ENCODE peak calls at places on chromosomes 16 and 17, in ten cellular contexts. One of them, this sample, is unnamed. For H3K4me1, the result is how much of the 10 kb centered on the place peaks cover.

GRCh38 chr17:34797724-34798123 is 163.5 kb downstream of the CCT6B start:
- DNase-seq in sigmoid colon: no peak
- DNase-seq in SK-N-SH: no peak
- DNase-seq in prostate gland: no peak
- DNase-seq in HCT116: no peak
- DNase-seq in stomach: no peak
- DNase-seq in GM23338: peak
- DNase-seq in breast epithelium: no peak
- DNase-seq in H1: peak
- DNase-seq in suprapubic skin: no peak
- DNase-seq in this sample: no peak

GRCh38 chr17:34285304-34285792 is at the start of gene CCL11:
- DNase-seq in sigmoid colon: no peak
- DNase-seq in SK-N-SH: no peak
- DNase-seq in prostate gland: no peak
- DNase-seq in HCT116: no peak
- DNase-seq in stomach: no peak
- DNase-seq in GM23338: no peak
- DNase-seq in breast epithelium: no peak
- DNase-seq in H1: no peak
- DNase-seq in suprapubic skin: no peak
- DNase-seq in this sample: no peak

GRCh38 chr17:81294512-81295030 is 536 bp downstream of the SLC38A10 start:
- DNase-seq in sigmoid colon: peak
- DNase-seq in SK-N-SH: peak
- DNase-seq in prostate gland: no peak
- DNase-seq in HCT116: no peak
- DNase-seq in stomach: peak
- DNase-seq in GM23338: peak
- DNase-seq in breast epithelium: no peak
- DNase-seq in H1: no peak
- DNase-seq in suprapubic skin: no peak
- DNase-seq in this sample: peak

GRCh38 chr17:6137716-6138502 is 67.7 kb downstream of the WSCD1 start:
- DNase-seq in sigmoid colon: no peak
- DNase-seq in SK-N-SH: no peak
- DNase-seq in prostate gland: no peak
- DNase-seq in HCT116: no peak
- DNase-seq in stomach: no peak
- DNase-seq in GM23338: no peak
- DNase-seq in breast epithelium: no peak
- DNase-seq in H1: no peak
- DNase-seq in suprapubic skin: no peak
- DNase-seq in this sample: no peak

GRCh38 chr17:64150237-64151015 is 20.5 kb upstream of the ERN1 start:
- DNase-seq in sigmoid colon: no peak
- DNase-seq in SK-N-SH: no peak
- DNase-seq in prostate gland: no peak
- DNase-seq in HCT116: no peak
- DNase-seq in stomach: peak
- DNase-seq in GM23338: no peak
- DNase-seq in breast epithelium: peak
- DNase-seq in H1: no peak
- DNase-seq in suprapubic skin: peak
- DNase-seq in this sample: no peak

GRCh38 chr16:52573365-52574104 is 26.6 kb upstream of the TOX3 start:
- DNase-seq in sigmoid colon: no peak
- DNase-seq in SK-N-SH: no peak
- DNase-seq in prostate gland: peak
- DNase-seq in HCT116: no peak
- DNase-seq in stomach: peak
- DNase-seq in GM23338: no peak
- DNase-seq in breast epithelium: no peak
- DNase-seq in H1: no peak
- DNase-seq in suprapubic skin: no peak
- DNase-seq in this sample: peak

GRCh38 chr16:30084816-30085159 is 6.9 kb downstream of the TBX6 start:
- DNase-seq in sigmoid colon: peak
- DNase-seq in SK-N-SH: no peak
- DNase-seq in prostate gland: no peak
- DNase-seq in HCT116: no peak
- DNase-seq in stomach: no peak
- DNase-seq in GM23338: no peak
- DNase-seq in breast epithelium: no peak
- DNase-seq in H1: no peak
- DNase-seq in suprapubic skin: no peak
- DNase-seq in this sample: no peak

GRCh38 chr17:200604-200985 is 19.1 kb upstream of the DOC2B start:
- DNase-seq in sigmoid colon: no peak
- DNase-seq in SK-N-SH: no peak
- DNase-seq in prostate gland: no peak
- DNase-seq in HCT116: no peak
- DNase-seq in stomach: no peak
- DNase-seq in GM23338: no peak
- DNase-seq in breast epithelium: no peak
- DNase-seq in H1: no peak
- DNase-seq in suprapubic skin: no peak
- DNase-seq in this sample: no peak

GRCh38 chr16:89095401-89095974 is 1.8 kb downstream of the ACSF3 start:
- DNase-seq in sigmoid colon: no peak
- DNase-seq in SK-N-SH: no peak
- DNase-seq in prostate gland: no peak
- DNase-seq in HCT116: no peak
- DNase-seq in stomach: no peak
- DNase-seq in GM23338: peak
- DNase-seq in breast epithelium: no peak
- DNase-seq in H1: peak
- DNase-seq in suprapubic skin: no peak
- DNase-seq in this sample: no peak

GRCh38 chr16:373020-373598 is 2.8 kb upstream of the MRPL28 start:
- DNase-seq in sigmoid colon: peak
- DNase-seq in SK-N-SH: no peak
- DNase-seq in prostate gland: no peak
- DNase-seq in HCT116: no peak
- DNase-seq in stomach: no peak
- DNase-seq in GM23338: no peak
- DNase-seq in breast epithelium: no peak
- DNase-seq in H1: no peak
- DNase-seq in suprapubic skin: no peak
- DNase-seq in this sample: no peak

GRCh38 chr17:27265333-27265732 is 28.6 kb upstream of the WSB1 start:
- DNase-seq in sigmoid colon: no peak
- DNase-seq in SK-N-SH: no peak
- DNase-seq in prostate gland: no peak
- DNase-seq in HCT116: no peak
- DNase-seq in stomach: no peak
- DNase-seq in GM23338: no peak
- DNase-seq in breast epithelium: no peak
- DNase-seq in H1: no peak
- DNase-seq in suprapubic skin: no peak
- DNase-seq in this sample: no peak

GRCh38 chr16:22977294-22977697 is 163.3 kb downstream of the HS3ST2 start:
- DNase-seq in sigmoid colon: no peak
- DNase-seq in SK-N-SH: no peak
- DNase-seq in prostate gland: no peak
- DNase-seq in HCT116: peak
- DNase-seq in stomach: no peak
- DNase-seq in GM23338: peak
- DNase-seq in breast epithelium: no peak
- DNase-seq in H1: no peak
- DNase-seq in suprapubic skin: no peak
- DNase-seq in this sample: no peak

DNA sequence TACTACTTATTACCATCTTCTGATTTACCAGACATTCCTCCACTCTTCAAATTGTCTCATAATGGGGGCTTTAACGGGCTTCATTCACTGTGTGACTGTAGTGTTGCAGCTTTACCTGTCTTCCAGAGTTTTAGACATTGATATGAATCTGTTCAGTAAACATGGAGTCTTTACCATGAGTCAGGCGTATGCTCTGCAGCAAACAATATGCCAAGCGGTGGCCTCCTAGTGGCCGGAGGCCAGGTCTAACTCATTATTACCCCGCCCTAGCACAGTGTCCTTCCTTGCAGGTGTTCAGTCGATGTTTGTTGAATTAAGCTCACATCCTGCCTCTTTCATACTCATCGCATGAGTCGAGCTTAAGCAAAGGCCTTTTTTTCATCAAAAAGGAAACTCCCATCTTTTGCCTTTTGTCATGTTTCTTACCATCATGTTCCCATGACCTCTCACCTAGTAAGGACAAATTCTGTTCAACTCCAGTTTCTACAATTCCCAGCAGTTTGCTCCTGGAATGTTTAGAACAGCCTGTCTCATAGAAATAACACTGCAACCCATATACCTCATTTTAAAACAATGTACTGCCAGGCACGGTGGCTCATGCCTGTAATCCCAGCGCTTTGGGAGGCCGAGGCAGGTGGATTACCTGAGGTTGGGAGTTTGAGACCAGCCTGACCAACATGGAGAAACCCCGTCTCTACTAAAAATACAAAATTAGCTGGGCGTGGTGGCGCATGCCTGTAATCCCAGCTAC is 39.4 kb downstream of the TUBD1 start:
- DNase-seq in sigmoid colon: peak
- DNase-seq in SK-N-SH: peak
- DNase-seq in prostate gland: peak
- DNase-seq in HCT116: no peak
- DNase-seq in stomach: peak
- DNase-seq in GM23338: peak
- DNase-seq in breast epithelium: peak
- DNase-seq in H1: no peak
- DNase-seq in suprapubic skin: no peak
- DNase-seq in this sample: peak
- TF ChIP-seq POLR2AphosphoS5 in sigmoid colon: no peak
- TF ChIP-seq POLR2AphosphoS5 in SK-N-SH: no peak
- TF ChIP-seq POLR2AphosphoS5 in prostate gland: peak
- TF ChIP-seq POLR2AphosphoS5 in HCT116: no peak
- TF ChIP-seq POLR2AphosphoS5 in stomach: no peak
- TF ChIP-seq POLR2AphosphoS5 in GM23338: no peak
- TF ChIP-seq POLR2AphosphoS5 in breast epithelium: no peak
- TF ChIP-seq POLR2AphosphoS5 in H1: no peak
- TF ChIP-seq POLR2AphosphoS5 in suprapubic skin: no peak
- TF ChIP-seq POLR2AphosphoS5 in this sample: peak

GRCh38 chr17:77322534-77323412 is 182.0 kb downstream of the SEC14L1 start:
- DNase-seq in sigmoid colon: peak
- DNase-seq in SK-N-SH: peak
- DNase-seq in prostate gland: no peak
- DNase-seq in HCT116: peak
- DNase-seq in stomach: peak
- DNase-seq in GM23338: no peak
- DNase-seq in breast epithelium: peak
- DNase-seq in H1: no peak
- DNase-seq in suprapubic skin: peak
- DNase-seq in this sample: peak
- H3K4me1 ChIP-seq in sigmoid colon: half or more
- H3K4me1 ChIP-seq in SK-N-SH: half or more
- H3K4me1 ChIP-seq in prostate gland: under half
- H3K4me1 ChIP-seq in HCT116: half or more
- H3K4me1 ChIP-seq in stomach: half or more
- H3K4me1 ChIP-seq in GM23338: under half
- H3K4me1 ChIP-seq in breast epithelium: under half
- H3K4me1 ChIP-seq in H1: under half
- H3K4me1 ChIP-seq in suprapubic skin: half or more
- H3K4me1 ChIP-seq in this sample: half or more

GRCh38 chr17:72297326-72298115 is 176.7 kb downstream of the SOX9 start:
- DNase-seq in sigmoid colon: no peak
- DNase-seq in SK-N-SH: no peak
- DNase-seq in prostate gland: no peak
- DNase-seq in HCT116: peak
- DNase-seq in stomach: no peak
- DNase-seq in GM23338: no peak
- DNase-seq in breast epithelium: no peak
- DNase-seq in H1: no peak
- DNase-seq in suprapubic skin: no peak
- DNase-seq in this sample: no peak
- H3K4me3 ChIP-seq in sigmoid colon: no peak
- H3K4me3 ChIP-seq in SK-N-SH: no peak
- H3K4me3 ChIP-seq in prostate gland: no peak
- H3K4me3 ChIP-seq in HCT116: no peak
- H3K4me3 ChIP-seq in stomach: no peak
- H3K4me3 ChIP-seq in GM23338: no peak
- H3K4me3 ChIP-seq in breast epithelium: no peak
- H3K4me3 ChIP-seq in H1: no peak
- H3K4me3 ChIP-seq in suprapubic skin: no peak
- H3K4me3 ChIP-seq in this sample: no peak

GRCh38 chr17:75239778-75240393 is 21.5 kb downstream of the GGA3 start:
- DNase-seq in sigmoid colon: no peak
- DNase-seq in SK-N-SH: no peak
- DNase-seq in prostate gland: no peak
- DNase-seq in HCT116: no peak
- DNase-seq in stomach: no peak
- DNase-seq in GM23338: no peak
- DNase-seq in breast epithelium: no peak
- DNase-seq in H1: no peak
- DNase-seq in suprapubic skin: no peak
- DNase-seq in this sample: no peak

GRCh38 chr17:75238020-75238580 is 23.3 kb downstream of the GGA3 start:
- DNase-seq in sigmoid colon: no peak
- DNase-seq in SK-N-SH: no peak
- DNase-seq in prostate gland: no peak
- DNase-seq in HCT116: no peak
- DNase-seq in stomach: no peak
- DNase-seq in GM23338: no peak
- DNase-seq in breast epithelium: no peak
- DNase-seq in H1: no peak
- DNase-seq in suprapubic skin: no peak
- DNase-seq in this sample: no peak

GRCh38 chr17:75237100-75238014 is 24.0 kb downstream of the GGA3 start:
- DNase-seq in sigmoid colon: no peak
- DNase-seq in SK-N-SH: no peak
- DNase-seq in prostate gland: no peak
- DNase-seq in HCT116: no peak
- DNase-seq in stomach: no peak
- DNase-seq in GM23338: no peak
- DNase-seq in breast epithelium: no peak
- DNase-seq in H1: no peak
- DNase-seq in suprapubic skin: no peak
- DNase-seq in this sample: no peak

GRCh38 chr17:75239214-75239613 is 22.2 kb downstream of the GGA3 start:
- DNase-seq in sigmoid colon: no peak
- DNase-seq in SK-N-SH: no peak
- DNase-seq in prostate gland: no peak
- DNase-seq in HCT116: no peak
- DNase-seq in stomach: no peak
- DNase-seq in GM23338: no peak
- DNase-seq in breast epithelium: no peak
- DNase-seq in H1: no peak
- DNase-seq in suprapubic skin: no peak
- DNase-seq in this sample: no peak

DNA sequence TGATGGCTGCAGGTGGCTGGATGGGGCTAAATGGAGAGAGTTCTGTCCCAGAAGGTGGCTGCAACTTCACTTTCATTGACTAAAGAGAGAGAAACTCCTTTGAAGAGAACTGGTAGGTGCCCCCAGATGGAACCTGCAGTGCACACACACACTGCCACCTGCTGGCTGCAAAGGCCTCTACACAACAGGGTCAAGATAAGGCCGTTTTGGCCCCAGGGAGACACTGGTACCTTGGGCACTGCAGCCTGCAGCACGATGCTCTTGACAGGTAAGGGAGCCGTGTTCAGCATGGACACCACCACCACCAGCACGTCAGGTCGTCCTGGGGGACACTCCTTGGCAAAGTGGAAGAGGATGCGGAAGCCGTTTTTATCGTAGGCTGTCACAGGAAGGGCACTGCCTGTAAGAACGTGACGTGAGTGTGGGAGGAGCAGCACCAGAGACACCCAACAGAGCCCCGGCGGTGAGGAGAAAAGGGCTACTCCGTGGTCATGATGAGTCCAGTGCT is 22.7 kb downstream of the GGA3 start:
- DNase-seq in sigmoid colon: no peak
- DNase-seq in SK-N-SH: peak
- DNase-seq in prostate gland: peak
- DNase-seq in HCT116: peak
- DNase-seq in stomach: peak
- DNase-seq in GM23338: peak
- DNase-seq in breast epithelium: no peak
- DNase-seq in H1: no peak
- DNase-seq in suprapubic skin: no peak
- DNase-seq in this sample: peak
- TF ChIP-seq POLR2AphosphoS5 in sigmoid colon: no peak
- TF ChIP-seq POLR2AphosphoS5 in SK-N-SH: peak
- TF ChIP-seq POLR2AphosphoS5 in prostate gland: peak
- TF ChIP-seq POLR2AphosphoS5 in HCT116: peak
- TF ChIP-seq POLR2AphosphoS5 in stomach: no peak
- TF ChIP-seq POLR2AphosphoS5 in GM23338: peak
- TF ChIP-seq POLR2AphosphoS5 in breast epithelium: no peak
- TF ChIP-seq POLR2AphosphoS5 in H1: no peak
- TF ChIP-seq POLR2AphosphoS5 in suprapubic skin: no peak
- TF ChIP-seq POLR2AphosphoS5 in this sample: no peak

This sample was measured in transverse colon.